ENCODE peak calls at places on chromosomes 16 and 17, in seven cellular contexts. One of them, this sample, is unnamed.

GRCh38 chr16:19757762-19758595 is 39.9 kb downstream of the IQCK start:
- DNase-seq in uterus: no peak
- DNase-seq in H1: no peak
- DNase-seq in heart right ventricle: no peak
- DNase-seq in endothelial cell of umbilical vein: no peak
- DNase-seq in fibroblast of villous mesenchyme: peak; percentile 23
- DNase-seq in gastrocnemius medialis: no peak
- DNase-seq in this sample: no peak

GRCh38 chr16:4944333-4945281 is 7.7 kb upstream of the PPL start:
- DNase-seq in uterus: peak; percentile 96
- DNase-seq in H1: no peak
- DNase-seq in heart right ventricle: peak; percentile 80
- DNase-seq in endothelial cell of umbilical vein: peak; percentile 98
- DNase-seq in fibroblast of villous mesenchyme: peak; percentile 98
- DNase-seq in gastrocnemius medialis: peak; percentile 87
- DNase-seq in this sample: peak; percentile 96

GRCh38 chr16:27408602-27409031 is 6.6 kb downstream of the IL21R start:
- DNase-seq in uterus: no peak
- DNase-seq in H1: no peak
- DNase-seq in heart right ventricle: no peak
- DNase-seq in endothelial cell of umbilical vein: no peak
- DNase-seq in fibroblast of villous mesenchyme: no peak
- DNase-seq in gastrocnemius medialis: no peak
- DNase-seq in this sample: peak; percentile 13

GRCh38 chr17:80872999-80873951 is 118.4 kb upstream of the CHMP6 start:
- DNase-seq in uterus: no peak
- DNase-seq in H1: peak; percentile 38
- DNase-seq in heart right ventricle: no peak
- DNase-seq in endothelial cell of umbilical vein: no peak
- DNase-seq in fibroblast of villous mesenchyme: peak; percentile 19
- DNase-seq in gastrocnemius medialis: peak; percentile 89
- DNase-seq in this sample: no peak

GRCh38 chr17:77282524-77283515 is 142.1 kb downstream of the SEC14L1 start:
- DNase-seq in uterus: no peak
- DNase-seq in H1: no peak
- DNase-seq in heart right ventricle: no peak
- DNase-seq in endothelial cell of umbilical vein: no peak
- DNase-seq in fibroblast of villous mesenchyme: no peak
- DNase-seq in gastrocnemius medialis: no peak
- DNase-seq in this sample: peak; percentile 19

GRCh38 chr17:17868637-17869522 is 32.1 kb upstream of the SREBF1 start:
- DNase-seq in uterus: peak; percentile 61
- DNase-seq in H1: no peak
- DNase-seq in heart right ventricle: peak; percentile 68
- DNase-seq in endothelial cell of umbilical vein: peak; percentile 88
- DNase-seq in fibroblast of villous mesenchyme: peak; percentile 76
- DNase-seq in gastrocnemius medialis: no peak
- DNase-seq in this sample: peak; percentile 23

GRCh38 chr16:48911700-48912099 is 301.7 kb upstream of the N4BP1 start:
- DNase-seq in uterus: no peak
- DNase-seq in H1: no peak
- DNase-seq in heart right ventricle: no peak
- DNase-seq in endothelial cell of umbilical vein: no peak
- DNase-seq in fibroblast of villous mesenchyme: no peak
- DNase-seq in gastrocnemius medialis: no peak
- DNase-seq in this sample: peak; percentile 5

GRCh38 chr16:20726661-20727060 is 15.0 kb downstream of the THUMPD1 start:
- DNase-seq in uterus: no peak
- DNase-seq in H1: no peak
- DNase-seq in heart right ventricle: no peak
- DNase-seq in endothelial cell of umbilical vein: no peak
- DNase-seq in fibroblast of villous mesenchyme: no peak
- DNase-seq in gastrocnemius medialis: no peak
- DNase-seq in this sample: no peak

GRCh38 chr16:69286941-69287713 is 24.0 kb upstream of the VPS4A start:
- DNase-seq in uterus: peak; percentile 77
- DNase-seq in H1: no peak
- DNase-seq in heart right ventricle: peak; percentile 54
- DNase-seq in endothelial cell of umbilical vein: peak; percentile 84
- DNase-seq in fibroblast of villous mesenchyme: peak; percentile 95
- DNase-seq in gastrocnemius medialis: peak; percentile 93
- DNase-seq in this sample: peak; percentile 75

GRCh38 chr17:4573682-4574081 is 10.6 kb upstream of the SMTNL2 start:
- DNase-seq in uterus: no peak
- DNase-seq in H1: no peak
- DNase-seq in heart right ventricle: peak; percentile 61
- DNase-seq in endothelial cell of umbilical vein: no peak
- DNase-seq in fibroblast of villous mesenchyme: no peak
- DNase-seq in gastrocnemius medialis: peak; percentile 92
- DNase-seq in this sample: no peak

GRCh38 chr17:63943745-63944144 is 11.6 kb upstream of the CD79B start:
- DNase-seq in uterus: no peak
- DNase-seq in H1: no peak
- DNase-seq in heart right ventricle: no peak
- DNase-seq in endothelial cell of umbilical vein: no peak
- DNase-seq in fibroblast of villous mesenchyme: no peak
- DNase-seq in gastrocnemius medialis: no peak
- DNase-seq in this sample: no peak
- TF ChIP-seq CTCF in uterus: no peak
- TF ChIP-seq CTCF in H1: peak; percentile 15
- TF ChIP-seq CTCF in heart right ventricle: no peak
- TF ChIP-seq CTCF in endothelial cell of umbilical vein: peak; percentile 4
- TF ChIP-seq CTCF in fibroblast of villous mesenchyme: peak; percentile 24
- TF ChIP-seq CTCF in gastrocnemius medialis: peak; percentile 29
- TF ChIP-seq CTCF in this sample: peak; percentile 5

GRCh38 chr16:88103581-88104188 is 152.5 kb downstream of the BANP start:
- DNase-seq in uterus: no peak
- DNase-seq in H1: no peak
- DNase-seq in heart right ventricle: no peak
- DNase-seq in endothelial cell of umbilical vein: no peak
- DNase-seq in fibroblast of villous mesenchyme: no peak
- DNase-seq in gastrocnemius medialis: no peak
- DNase-seq in this sample: no peak
- H3K4me3 ChIP-seq in uterus: no peak overlapping the region
- H3K4me3 ChIP-seq in H1: no peak overlapping the region
- H3K4me3 ChIP-seq in heart right ventricle: no peak overlapping the region
- H3K4me3 ChIP-seq in endothelial cell of umbilical vein: no peak overlapping the region
- H3K4me3 ChIP-seq in fibroblast of villous mesenchyme: no peak overlapping the region
- H3K4me3 ChIP-seq in gastrocnemius medialis: no peak overlapping the region
- H3K4me3 ChIP-seq in this sample: no peak overlapping the region

GRCh38 chr16:907819-908218 is 63.0 kb downstream of the LMF1 start:
- DNase-seq in uterus: no peak
- DNase-seq in H1: no peak
- DNase-seq in heart right ventricle: no peak
- DNase-seq in endothelial cell of umbilical vein: no peak
- DNase-seq in fibroblast of villous mesenchyme: no peak
- DNase-seq in gastrocnemius medialis: no peak
- DNase-seq in this sample: no peak
- TF ChIP-seq CTCF in uterus: no peak
- TF ChIP-seq CTCF in H1: no peak
- TF ChIP-seq CTCF in heart right ventricle: no peak
- TF ChIP-seq CTCF in endothelial cell of umbilical vein: no peak
- TF ChIP-seq CTCF in fibroblast of villous mesenchyme: no peak
- TF ChIP-seq CTCF in gastrocnemius medialis: no peak
- TF ChIP-seq CTCF in this sample: no peak

GRCh38 chr17:82291582-82292250 is 18.2 kb upstream of the CSNK1D start:
- DNase-seq in uterus: no peak
- DNase-seq in H1: no peak
- DNase-seq in heart right ventricle: no peak
- DNase-seq in endothelial cell of umbilical vein: no peak
- DNase-seq in fibroblast of villous mesenchyme: no peak
- DNase-seq in gastrocnemius medialis: no peak
- DNase-seq in this sample: no peak
- H3K4me3 ChIP-seq in uterus: peak overlapping the region; percentile 64
- H3K4me3 ChIP-seq in H1: peak overlapping the region; percentile 84
- H3K4me3 ChIP-seq in heart right ventricle: peak overlapping the region; percentile 76
- H3K4me3 ChIP-seq in endothelial cell of umbilical vein: peak overlapping the region; percentile 90
- H3K4me3 ChIP-seq in fibroblast of villous mesenchyme: peak overlapping the region; percentile 78
- H3K4me3 ChIP-seq in gastrocnemius medialis: peak overlapping the region; percentile 78
- H3K4me3 ChIP-seq in this sample: peak overlapping the region; percentile 74

GRCh38 chr16:10266809-10267208 is 84.6 kb upstream of the GRIN2A start:
- DNase-seq in uterus: no peak
- DNase-seq in H1: no peak
- DNase-seq in heart right ventricle: no peak
- DNase-seq in endothelial cell of umbilical vein: no peak
- DNase-seq in fibroblast of villous mesenchyme: no peak
- DNase-seq in gastrocnemius medialis: no peak
- DNase-seq in this sample: no peak

GRCh38 chr16:10265770-10266615 is 83.8 kb upstream of the GRIN2A start:
- DNase-seq in uterus: no peak
- DNase-seq in H1: no peak
- DNase-seq in heart right ventricle: no peak
- DNase-seq in endothelial cell of umbilical vein: no peak
- DNase-seq in fibroblast of villous mesenchyme: no peak
- DNase-seq in gastrocnemius medialis: no peak
- DNase-seq in this sample: no peak

GRCh38 chr16:10269632-10270031 is 87.4 kb upstream of the GRIN2A start:
- DNase-seq in uterus: no peak
- DNase-seq in H1: no peak
- DNase-seq in heart right ventricle: no peak
- DNase-seq in endothelial cell of umbilical vein: no peak
- DNase-seq in fibroblast of villous mesenchyme: no peak
- DNase-seq in gastrocnemius medialis: no peak
- DNase-seq in this sample: no peak
- TF ChIP-seq CTCF in uterus: no peak
- TF ChIP-seq CTCF in H1: no peak
- TF ChIP-seq CTCF in heart right ventricle: no peak
- TF ChIP-seq CTCF in endothelial cell of umbilical vein: no peak
- TF ChIP-seq CTCF in fibroblast of villous mesenchyme: no peak
- TF ChIP-seq CTCF in gastrocnemius medialis: no peak
- TF ChIP-seq CTCF in this sample: no peak

DNA sequence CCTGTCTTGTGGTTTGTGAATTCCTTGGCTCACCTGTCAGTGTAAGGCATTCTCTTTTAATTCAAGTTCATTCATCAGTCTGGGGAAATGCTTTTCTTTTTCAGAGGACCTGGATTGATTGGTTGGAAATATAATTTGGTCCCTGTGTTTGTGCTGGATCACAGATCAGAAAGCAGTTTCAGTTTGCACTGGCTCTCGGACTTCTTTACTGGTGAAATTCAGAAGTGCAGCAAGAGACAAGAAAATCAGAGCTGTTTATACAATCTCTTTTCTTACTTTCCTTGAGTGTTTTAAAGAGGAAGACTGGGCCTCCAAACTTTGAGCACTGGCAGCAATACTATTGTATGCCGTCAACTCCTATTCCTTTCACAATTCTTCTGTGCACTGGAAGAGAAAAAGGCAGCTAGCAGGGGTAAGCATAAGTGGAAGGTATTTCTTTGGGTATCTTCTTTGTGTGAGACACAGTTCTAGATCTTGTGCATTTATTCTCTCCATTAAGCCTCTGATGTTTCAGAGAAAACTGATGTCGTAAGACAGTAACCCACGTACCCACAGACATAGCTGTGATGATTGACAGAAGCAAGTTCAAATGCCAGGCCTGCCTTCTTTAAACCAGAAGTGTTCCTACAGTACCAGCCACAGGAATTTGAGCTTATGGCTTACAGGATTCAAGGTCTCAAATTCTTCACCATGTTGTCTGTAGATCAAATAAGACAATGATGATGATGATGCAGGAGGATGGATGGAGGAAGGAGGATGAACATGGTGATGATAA is 161.6 kb upstream of the KCNJ16 start:
- DNase-seq in uterus: no peak
- DNase-seq in H1: no peak
- DNase-seq in heart right ventricle: no peak
- DNase-seq in endothelial cell of umbilical vein: peak; percentile 30
- DNase-seq in fibroblast of villous mesenchyme: no peak
- DNase-seq in gastrocnemius medialis: no peak
- DNase-seq in this sample: peak; percentile 40
- H3K4me3 ChIP-seq in uterus: no peak overlapping the region
- H3K4me3 ChIP-seq in H1: no peak overlapping the region
- H3K4me3 ChIP-seq in heart right ventricle: no peak overlapping the region
- H3K4me3 ChIP-seq in endothelial cell of umbilical vein: no peak overlapping the region
- H3K4me3 ChIP-seq in fibroblast of villous mesenchyme: no peak overlapping the region
- H3K4me3 ChIP-seq in gastrocnemius medialis: no peak overlapping the region
- H3K4me3 ChIP-seq in this sample: peak overlapping the region; percentile 25

GRCh38 chr17:38791162-38791561 is 8.2 kb downstream of the PIP4K2B start:
- DNase-seq in uterus: no peak
- DNase-seq in H1: no peak
- DNase-seq in heart right ventricle: no peak
- DNase-seq in endothelial cell of umbilical vein: no peak
- DNase-seq in fibroblast of villous mesenchyme: no peak
- DNase-seq in gastrocnemius medialis: no peak
- DNase-seq in this sample: no peak
- TF ChIP-seq CTCF in uterus: no peak
- TF ChIP-seq CTCF in H1: no peak
- TF ChIP-seq CTCF in heart right ventricle: no peak
- TF ChIP-seq CTCF in endothelial cell of umbilical vein: no peak
- TF ChIP-seq CTCF in fibroblast of villous mesenchyme: no peak
- TF ChIP-seq CTCF in gastrocnemius medialis: no peak
- TF ChIP-seq CTCF in this sample: no peak

GRCh38 chr16:23317266-23317661 is 15.2 kb downstream of the SCNN1B start:
- DNase-seq in uterus: no peak
- DNase-seq in H1: no peak
- DNase-seq in heart right ventricle: no peak
- DNase-seq in endothelial cell of umbilical vein: no peak
- DNase-seq in fibroblast of villous mesenchyme: no peak
- DNase-seq in gastrocnemius medialis: no peak
- DNase-seq in this sample: no peak
- H3K4me3 ChIP-seq in uterus: no peak overlapping the region
- H3K4me3 ChIP-seq in H1: no peak overlapping the region
- H3K4me3 ChIP-seq in heart right ventricle: no peak overlapping the region
- H3K4me3 ChIP-seq in endothelial cell of umbilical vein: no peak overlapping the region
- H3K4me3 ChIP-seq in fibroblast of villous mesenchyme: no peak overlapping the region
- H3K4me3 ChIP-seq in gastrocnemius medialis: no peak overlapping the region
- H3K4me3 ChIP-seq in this sample: no peak overlapping the region

This sample was measured in AG10803.